ENCODE peak calls at places on chromosomes 4 and X, in five cellular contexts. J is transverse colon, O is mammary epithelial cell, C is kidney epithelial cell, V is RWPE1. D is an unnamed sample.

GRCh38 chr4:3361406-3361805 is 68.6 kb downstream of the RGS12 start:
- DNase-seq in J (no peak), O (no peak), C (no peak), V (no peak), D (no peak)

GRCh38 chr4:127846061-127846460 is 34.6 kb upstream of the PLK4 start:
- DNase-seq in O (no peak), V (no peak), C (no peak), J (no peak), D (no peak)

GRCh38 chrX:8684201-8684600 is 47.7 kb downstream of the ANOS1 start:
- DNase-seq in J (no peak), O (no peak), C (no peak), V (no peak), D (no peak)

GRCh38 chr4:1234811-1235292 is 14.1 kb downstream of the CTBP1 start:
- DNase-seq in V (no peak), J (no peak), C (no peak), O (no peak), D (no peak)

GRCh38 chrX:134936542-134936941 is 54.2 kb upstream of the SMIM10 start:
- DNase-seq in V (no peak), O (peak), C (no peak), J (no peak), D (no peak)

GRCh38 chr4:169958629-169959028 is 67.6 kb downstream of the MFAP3L start:
- DNase-seq in V (no peak), O (no peak), J (no peak), C (no peak), D (no peak)

GRCh38 chrX:38941675-38942074 is 140.4 kb downstream of the MID1IP1 start:
- DNase-seq in O (no peak), J (no peak), V (no peak), C (no peak), D (no peak)

GRCh38 chr4:67593741-67594175 is 35.2 kb downstream of the STAP1 start:
- DNase-seq in J (no peak), C (no peak), V (no peak), O (no peak), D (no peak)

GRCh38 chrX:48022100-48022499 is 15.3 kb downstream of the SPACA5 start:
- DNase-seq in V (no peak), C (no peak), J (no peak), O (no peak), D (no peak)

GRCh38 chrX:35380808-35381700 is 417.1 kb upstream of the MAGEB16 start:
- DNase-seq in V (peak), C (peak), J (no peak), O (peak), D (no peak)

GRCh38 chr4:61094854-61095598 is 105.1 kb upstream of the ADGRL3 start:
- DNase-seq in C (no peak), J (no peak), V (no peak), O (peak), D (no peak)

GRCh38 chrX:39507034-39507433 is 590.7 kb downstream of the BCOR start:
- DNase-seq in C (no peak), O (no peak), J (no peak), V (no peak), D (peak)

GRCh38 chr4:41748788-41749445 is 392 bp upstream of the PHOX2B start:
- DNase-seq in C (no peak), O (no peak), J (no peak), V (no peak), D (no peak)

GRCh38 chrX:45758319-45758718 is 557.6 kb upstream of the DIPK2B start:
- DNase-seq in O (peak), J (peak), V (no peak), C (peak), D (no peak)

GRCh38 chr4:116346750-116347149 is 738.6 kb downstream of the TRAM1L1 start:
- DNase-seq in V (no peak), O (no peak), J (no peak), C (no peak), D (no peak)

GRCh38 chr4:147714575-147715401 is 17.1 kb upstream of the ARHGAP10 start:
- DNase-seq in J (peak), O (peak), C (no peak), V (peak), D (no peak)

GRCh38 chr4:76267811-76268210 is 16.3 kb downstream of the FAM47E start:
- DNase-seq in O (no peak), C (no peak), V (no peak), J (no peak), D (no peak)

GRCh38 chr4:9608300-9608699 is 164.1 kb downstream of the DEFB131A start:
- DNase-seq in O (no peak), C (no peak), J (no peak), V (no peak), D (no peak)

GRCh38 chr4:77062856-77063255 is 12.9 kb downstream of the CCNI start:
- DNase-seq in C (no peak), V (no peak), J (no peak), O (no peak), D (no peak)

GRCh38 chrX:70141373-70141772 is 8.1 kb downstream of the IGBP1 start:
- DNase-seq in O (no peak), V (no peak), C (no peak), J (no peak), D (no peak)

GRCh38 chr4:687048-687974 is 1.6 kb downstream of the SLC49A3 start:
- DNase-seq in J (peak), C (peak), V (peak), O (peak), D (peak)

GRCh38 chrX:135931644-135932487 is 38.4 kb downstream of the SAGE1 start:
- DNase-seq in C (no peak), J (peak), V (peak), O (peak), D (peak)

GRCh38 chr4:137523329-137523728 is 9.0 kb downstream of the PCDH18 start:
- DNase-seq in C (no peak), J (no peak), V (no peak), O (no peak), D (no peak)

GRCh38 chr4:181970356-181970755 is 272.8 kb upstream of the TENM3 start:
- DNase-seq in J (no peak), V (no peak), C (no peak), O (no peak), D (no peak)

GRCh38 chr4:122831515-122832196 is 5.0 kb downstream of the FGF2 start:
- DNase-seq in J (no peak), V (peak), C (no peak), O (peak), D (no peak)

GRCh38 chrX:47568656-47569295 is 7.8 kb downstream of the ARAF start:
- DNase-seq in J (no peak), V (no peak), C (no peak), O (no peak), D (no peak)

GRCh38 chrX:118520206-118520857 is 24.7 kb downstream of the DOCK11 start:
- DNase-seq in V (peak), C (no peak), O (peak), J (no peak), D (no peak)

GRCh38 chrX:130083107-130083490 is 27.2 kb downstream of the ELF4 start:
- DNase-seq in J (no peak), C (no peak), O (no peak), V (no peak), D (no peak)

GRCh38 chrX:130083656-130084382 is 26.5 kb downstream of the ELF4 start:
- DNase-seq in C (no peak), O (no peak), V (no peak), J (no peak), D (no peak)

GRCh38 chrX:130080791-130081367 is 29.4 kb downstream of the ELF4 start:
- DNase-seq in V (no peak), O (no peak), J (no peak), C (no peak), D (no peak)

GRCh38 chrX:130081421-130082045 is 28.8 kb downstream of the ELF4 start:
- DNase-seq in J (no peak), C (no peak), O (no peak), V (no peak), D (no peak)

DNA sequence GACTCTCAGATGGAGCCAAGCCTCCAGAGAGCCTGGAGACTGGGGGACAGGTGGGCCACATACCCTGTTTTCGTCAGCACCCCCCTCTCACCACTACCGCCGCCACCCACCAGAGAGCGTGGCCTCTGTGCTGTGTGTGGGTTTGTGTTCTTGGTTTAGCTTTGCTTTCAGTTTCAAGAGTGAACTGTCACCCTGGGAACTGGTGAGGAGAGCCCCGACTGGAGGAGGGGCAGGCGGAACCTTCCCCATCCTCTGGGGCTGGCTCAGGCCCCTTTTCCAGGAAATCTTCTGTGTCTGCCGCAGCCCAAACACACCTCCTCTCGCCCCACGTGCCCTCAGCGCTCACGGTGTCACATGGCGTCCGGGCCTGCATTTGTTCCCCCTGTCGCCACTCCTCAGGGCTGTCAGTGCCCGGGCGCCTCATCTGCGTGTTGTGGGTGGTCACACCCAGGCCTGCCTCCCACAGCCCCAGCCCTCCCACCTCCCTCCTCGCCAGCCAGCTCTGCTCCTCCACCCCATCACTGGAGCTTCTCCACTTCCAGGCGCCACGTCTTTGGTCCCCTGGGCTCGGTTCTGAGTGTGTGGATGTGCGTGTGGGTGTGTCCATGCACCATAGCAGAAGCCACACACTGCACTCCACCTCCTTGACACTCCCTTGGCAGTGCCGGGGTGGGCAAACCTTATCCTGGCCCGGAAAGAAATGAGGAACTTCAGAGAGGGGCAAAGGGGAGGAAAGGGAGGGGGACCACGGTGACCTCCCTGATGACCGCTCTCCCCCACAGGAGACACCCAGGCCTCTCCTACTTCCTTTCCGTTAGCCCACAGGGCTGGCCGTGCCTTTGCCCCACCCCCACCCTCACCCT is 27.8 kb downstream of the ELF4 start:
- DNase-seq in J (peak), V (no peak), O (no peak), C (no peak), D (no peak)
- TF ChIP-seq CTCF in J (no peak), V (no peak), O (no peak), C (no peak), D (no peak)

DNA sequence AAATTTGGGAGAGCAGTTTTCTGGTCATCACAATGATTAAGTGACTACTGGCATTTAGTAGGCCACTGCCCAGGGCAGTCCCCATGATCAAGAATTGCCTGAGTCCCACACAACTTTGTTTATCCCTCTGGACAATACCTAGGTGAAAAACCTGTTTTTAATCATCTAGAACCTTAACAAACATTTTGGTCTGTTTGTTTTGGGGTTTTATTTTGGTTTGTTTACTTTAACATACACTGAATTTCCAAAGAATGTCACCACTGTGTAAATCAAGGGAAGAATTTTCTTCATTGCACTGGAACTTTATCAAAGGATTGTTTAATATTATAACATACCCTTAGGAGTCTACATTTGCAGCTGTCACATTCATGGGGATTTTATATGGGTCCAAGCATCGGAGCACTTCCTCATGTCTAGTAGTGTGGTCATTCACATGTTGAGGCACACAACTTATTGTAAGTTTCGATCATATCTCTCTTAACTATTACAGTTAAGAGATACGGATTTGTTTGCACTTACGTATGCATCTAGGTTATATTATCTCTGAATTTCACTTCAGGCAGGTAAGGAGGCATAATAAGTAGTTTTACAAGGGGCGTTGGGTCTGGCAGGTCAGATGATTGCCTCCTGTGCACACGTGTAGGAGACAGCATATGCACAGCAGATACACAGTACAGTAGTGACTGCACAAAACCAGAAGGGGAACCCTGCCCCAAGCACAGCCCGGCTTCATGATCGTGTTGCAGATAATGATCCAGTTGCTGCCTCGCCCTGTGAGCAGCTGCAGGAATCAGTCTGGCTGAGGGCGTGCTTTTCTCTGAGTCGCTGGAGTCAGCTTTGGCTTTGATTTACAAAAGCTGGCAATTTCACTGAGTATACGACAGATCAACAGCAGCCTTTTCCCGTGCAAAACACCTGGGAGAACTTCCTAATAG is 302.8 kb upstream of the GATB start:
- DNase-seq in O (no peak), V (peak), C (no peak), J (peak), D (peak)
- TF ChIP-seq CTCF in O (no peak), V (no peak), C (no peak), J (no peak), D (no peak)

GRCh38 chr4:184402740-184403383 is 71.5 kb downstream of the IRF2 start:
- DNase-seq in C (no peak), J (no peak), O (no peak), V (no peak), D (no peak)
- TF ChIP-seq CTCF in C (no peak), J (no peak), O (no peak), V (no peak), D (no peak)

DNA sequence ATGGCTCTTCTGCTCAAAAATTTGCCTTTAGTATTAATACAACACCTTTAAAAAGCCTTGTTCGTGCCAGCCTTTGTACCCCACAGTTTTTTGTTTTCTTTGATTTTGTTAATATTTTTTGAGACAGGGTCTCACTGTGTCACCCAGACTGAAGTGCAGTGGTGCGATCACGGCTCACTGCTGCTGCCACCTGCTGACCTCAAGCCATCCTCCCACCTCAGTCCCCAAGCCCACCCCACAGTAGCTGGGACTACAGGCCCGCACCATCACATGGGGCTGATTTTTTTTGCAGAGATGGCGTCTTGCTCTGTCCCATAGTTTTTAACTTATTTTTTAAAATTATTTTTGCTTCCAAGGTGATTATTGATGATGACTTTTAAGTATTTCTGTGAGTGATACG is 134.0 kb downstream of the HTR2C start:
- DNase-seq in V (no peak), O (no peak), C (no peak), J (no peak), D (no peak)
- TF ChIP-seq CTCF in V (peak), O (peak), C (peak), J (no peak), D (no peak)

DNA sequence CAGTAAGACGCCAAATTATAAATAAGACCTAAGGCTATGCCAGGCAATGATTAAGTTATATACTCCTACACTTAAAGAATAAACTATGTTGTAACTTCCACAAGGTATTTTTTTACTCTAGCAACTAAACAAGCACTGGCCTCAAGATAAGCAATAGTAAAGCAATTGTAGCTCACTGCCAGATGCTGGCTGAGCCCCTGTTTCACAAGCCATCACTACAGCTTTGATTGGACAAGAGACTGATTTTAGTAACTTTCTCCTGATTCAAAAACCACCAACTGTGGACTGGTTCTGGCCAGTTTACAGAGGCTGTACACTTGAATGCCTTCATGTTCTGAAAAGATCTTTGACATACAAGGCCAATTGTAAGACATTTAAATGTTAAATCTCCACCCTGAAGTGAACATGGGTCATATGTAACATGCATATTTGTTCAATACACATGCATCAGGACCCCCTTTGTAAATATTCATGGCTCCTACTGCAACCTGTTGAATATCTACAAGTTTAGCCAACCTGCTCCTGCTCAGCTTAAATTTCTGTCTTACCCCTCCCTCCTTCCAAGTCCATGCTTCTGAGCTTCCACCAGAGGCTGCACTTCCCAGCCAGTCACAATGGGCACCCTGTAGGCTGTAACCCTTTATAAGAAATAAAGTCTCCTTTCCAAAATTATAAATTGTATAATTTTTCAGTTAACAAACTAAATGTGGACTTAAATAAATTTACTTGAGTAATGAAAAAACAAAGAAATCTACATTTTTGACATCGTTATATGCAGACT is 423.6 kb downstream of the ANKRD50 start:
- DNase-seq in O (no peak), V (no peak), J (no peak), C (no peak), D (no peak)
- TF ChIP-seq CTCF in O (peak), V (no peak), J (no peak), C (no peak), D (no peak)

DNA sequence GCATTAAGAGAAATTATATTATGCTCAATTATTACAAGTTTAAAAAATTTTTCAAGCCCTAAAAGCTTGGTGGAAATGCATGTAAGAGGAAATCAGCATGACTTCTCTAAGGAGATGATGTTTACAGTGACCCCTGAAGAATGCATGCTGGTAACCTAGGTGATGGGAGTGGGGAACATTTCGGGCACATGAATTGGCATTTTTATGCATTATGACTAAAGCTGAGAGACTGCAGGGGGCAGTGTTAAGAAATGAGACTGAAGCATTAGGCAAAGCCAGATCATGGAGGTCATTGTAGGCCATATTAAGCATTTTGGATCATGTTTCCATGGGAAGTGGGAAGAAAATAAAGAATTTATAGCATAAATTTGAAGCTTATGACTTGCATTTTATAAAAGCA is 421.3 kb downstream of the FAT4 start:
- DNase-seq in C (no peak), V (no peak), J (no peak), O (no peak), D (no peak)
- TF ChIP-seq CTCF in C (peak), V (no peak), J (no peak), O (no peak), D (no peak)